ENCODE peak calls at places on chromosome X, in eight cellular contexts. T is IMR-90, M is cardiac muscle cell, X is left ventricle myocardium inferior, Y is mammary epithelial cell, A is dorsolateral prefrontal cortex, S is tibial nerve, J is bronchial epithelial cell. P is an unnamed sample.

GRCh38 chrX:153868576-153869472 is 17.1 kb downstream of the L1CAM start:
- DNase-seq in T (no peak), M (no peak), X (no peak), Y (no peak), A (no peak), S (no peak), J (no peak), P (no peak)

GRCh38 chrX:19709812-19710518 is 177.4 kb downstream of the SH3KBP1 start:
- DNase-seq in T (peak; percentile 93), M (peak; percentile 68), X (no peak), Y (peak; percentile 95), A (no peak), S (no peak), J (peak; percentile 90), P (peak; percentile 97)

GRCh38 chrX:20531667-20532066 is 265.0 kb upstream of the RPS6KA3 start:
- DNase-seq in T (peak; percentile 30), M (peak; percentile 17), X (no peak), Y (no peak), A (no peak), S (no peak), J (no peak), P (peak; percentile 40)

GRCh38 chrX:75746891-75747639 is 38.0 kb downstream of the MAGEE2 start:
- DNase-seq in T (no peak), M (peak; percentile 24), X (peak; percentile 42), Y (no peak), A (no peak), S (peak; percentile 7), J (no peak), P (peak; percentile 2)

GRCh38 chrX:55450259-55450658 is 1.7 kb upstream of the MAGEH1 start:
- DNase-seq in T (peak; percentile 12), M (peak; percentile 21), X (no peak), Y (no peak), A (no peak), S (no peak), J (no peak), P (peak; percentile 28)

GRCh38 chrX:110568396-110568795 is 209.7 kb downstream of the RTL9 start:
- DNase-seq in T (no peak), M (no peak), X (no peak), Y (no peak), A (no peak), S (no peak), J (no peak), P (no peak)

GRCh38 chrX:146278381-146278780 is 460.8 kb downstream of the SLITRK2 start:
- DNase-seq in T (no peak), M (no peak), X (no peak), Y (no peak), A (no peak), S (no peak), J (peak; percentile 0), P (no peak)

GRCh38 chrX:29257516-29257915 is 670.3 kb downstream of the IL1RAPL1 start:
- DNase-seq in T (peak; percentile 60), M (peak; percentile 70), X (no peak), Y (no peak), A (no peak), S (no peak), J (no peak), P (peak; percentile 47)

GRCh38 chrX:119194631-119195030 is 41.5 kb upstream of the PGRMC1 start:
- DNase-seq in T (no peak), M (peak; percentile 57), X (no peak), Y (no peak), A (no peak), S (no peak), J (no peak), P (peak; percentile 58)

GRCh38 chrX:46184749-46185148 is 360.5 kb downstream of the ZNF674 start:
- DNase-seq in T (no peak), M (no peak), X (no peak), Y (peak; percentile 87), A (no peak), S (no peak), J (peak; percentile 92), P (peak; percentile 49)

GRCh38 chrX:119899125-119899524 is 3.4 kb downstream of the AKAP14 start:
- DNase-seq in T (no peak), M (no peak), X (no peak), Y (no peak), A (no peak), S (no peak), J (peak; percentile 50), P (no peak)

GRCh38 chrX:13387656-13388421 is 68.0 kb upstream of the ATXN3L start:
- DNase-seq in T (peak; percentile 23), M (no peak), X (no peak), Y (peak; percentile 58), A (no peak), S (no peak), J (peak; percentile 69), P (peak; percentile 62)

GRCh38 chrX:132677233-132677716 is 188.4 kb upstream of the MBNL3 start:
- DNase-seq in T (no peak), M (no peak), X (no peak), Y (no peak), A (no peak), S (no peak), J (no peak), P (no peak)

GRCh38 chrX:132676102-132676501 is 187.3 kb upstream of the MBNL3 start:
- DNase-seq in T (no peak), M (no peak), X (no peak), Y (no peak), A (no peak), S (no peak), J (no peak), P (no peak)

GRCh38 chrX:132671229-132671641 is 182.4 kb upstream of the MBNL3 start:
- DNase-seq in T (peak; percentile 4), M (no peak), X (no peak), Y (no peak), A (no peak), S (no peak), J (peak; percentile 19), P (peak; percentile 18)

DNA sequence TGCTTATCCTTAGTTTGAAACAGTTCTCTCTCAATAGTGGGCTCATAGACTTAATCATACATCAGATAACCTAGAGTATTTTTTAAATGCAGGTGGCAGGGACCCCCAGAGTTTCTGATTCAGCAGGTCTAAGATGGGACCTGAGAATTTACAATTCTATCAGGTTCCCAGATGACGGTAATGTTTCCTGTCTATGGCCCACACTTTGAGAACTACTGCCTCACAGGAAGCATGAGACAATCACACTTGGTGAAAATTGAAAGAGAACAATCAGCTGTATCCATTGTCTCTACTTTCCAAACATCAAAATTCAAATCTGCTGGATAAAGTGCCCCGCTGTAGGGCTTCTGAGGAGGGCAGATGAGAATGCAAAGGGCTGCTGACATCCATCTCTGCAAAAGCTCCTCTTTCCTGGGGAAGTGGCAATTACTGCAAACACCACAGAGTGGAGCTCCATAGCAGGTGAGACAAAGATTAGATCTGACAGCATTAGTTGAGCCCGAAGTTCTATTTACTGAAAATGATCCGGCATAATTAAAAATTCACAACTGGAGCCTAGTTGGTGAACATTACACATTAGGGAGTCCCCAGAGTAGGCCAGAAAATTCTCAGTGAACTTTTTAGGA is 187.8 kb upstream of the MBNL3 start:
- DNase-seq in T (no peak), M (no peak), X (no peak), Y (no peak), A (no peak), S (no peak), J (peak; percentile 7), P (no peak)
- TF ChIP-seq CTCF in T (no peak), M (no peak), X (no peak), Y (no peak), A (no peak), S (no peak), J (peak; percentile 7), P (no peak)

GRCh38 chrX:72352786-72353185 is 47.1 kb upstream of the CITED1 start:
- DNase-seq in T (no peak), M (no peak), X (no peak), Y (no peak), A (no peak), S (no peak), J (no peak), P (no peak)

GRCh38 chrX:72360326-72360725 is 54.6 kb upstream of the CITED1 start:
- DNase-seq in T (no peak), M (no peak), X (no peak), Y (no peak), A (no peak), S (no peak), J (no peak), P (no peak)

DNA sequence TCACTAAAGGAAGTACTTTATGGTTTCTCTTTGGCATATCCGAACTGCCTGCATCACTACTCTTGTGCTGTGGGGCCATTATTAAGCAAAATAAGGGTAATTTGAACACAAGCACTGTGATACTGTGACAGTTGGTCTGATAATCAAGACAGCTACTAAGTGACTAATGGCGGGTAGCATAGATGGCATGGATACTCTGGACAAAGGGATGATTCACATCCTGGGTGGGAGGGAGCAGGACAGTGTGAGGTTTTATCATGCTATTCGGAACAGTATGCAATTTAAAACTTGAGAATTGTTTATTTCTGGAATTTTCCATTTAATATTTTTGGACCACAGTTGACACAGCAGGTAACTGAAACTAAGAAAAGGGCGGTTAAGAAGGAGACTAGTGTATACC is 52.6 kb upstream of the CITED1 start:
- DNase-seq in T (peak; percentile 33), M (peak; percentile 24), X (no peak), Y (peak; percentile 50), A (no peak), S (no peak), J (peak; percentile 41), P (peak; percentile 57)
- H3K4me3 ChIP-seq in T (no peak overlapping the region), M (no peak overlapping the region), X (no peak overlapping the region), Y (no peak overlapping the region), A (no peak overlapping the region), S (no peak overlapping the region), J (no peak overlapping the region), P (no peak overlapping the region)

DNA sequence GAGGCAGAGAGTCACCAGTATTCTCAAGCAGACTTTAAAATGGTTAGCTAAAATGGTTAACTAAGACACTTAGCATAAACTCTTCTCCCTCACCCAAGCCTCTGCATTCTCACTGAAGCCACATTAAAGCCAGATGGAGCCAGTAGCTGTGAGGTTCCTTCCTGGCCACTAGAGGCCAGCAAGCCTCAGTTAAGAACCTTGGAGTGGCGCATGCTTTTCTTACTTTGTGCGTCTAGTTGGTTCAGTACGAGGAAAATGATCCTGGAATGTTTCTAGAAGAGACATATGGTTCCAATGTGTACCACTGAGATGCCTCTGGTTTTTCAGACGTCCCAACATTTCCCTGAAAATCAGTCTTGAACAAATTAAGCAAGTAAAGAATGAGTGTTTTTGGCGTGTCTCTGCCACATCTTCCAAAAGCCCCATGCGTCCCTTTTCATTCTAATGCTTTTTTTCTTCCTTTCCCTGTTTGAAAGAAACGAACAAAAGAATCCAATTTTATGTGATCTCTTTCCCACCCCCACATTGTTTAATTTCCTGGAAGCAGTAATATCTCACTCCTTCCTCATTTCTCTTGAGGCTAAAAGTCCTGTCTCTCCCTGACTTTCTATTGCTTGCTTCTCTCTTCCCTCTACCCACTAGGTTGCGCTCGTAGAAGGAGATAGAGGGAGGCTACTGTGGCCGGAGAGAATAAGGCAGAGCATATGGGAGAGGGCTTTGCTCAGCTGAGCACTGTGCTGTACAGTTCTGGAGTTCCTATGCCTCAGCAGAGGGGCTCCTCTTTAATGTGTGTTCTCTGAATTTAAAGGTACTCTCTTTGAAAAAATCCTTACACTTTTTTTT is 82.9 kb upstream of the TAB3 start:
- DNase-seq in T (peak; percentile 45), M (peak; percentile 58), X (no peak), Y (peak; percentile 37), A (no peak), S (no peak), J (peak; percentile 19), P (peak; percentile 54)
- TF ChIP-seq CTCF in T (peak; percentile 61), M (peak; percentile 65), X (peak; percentile 69), Y (peak; percentile 78), A (peak; percentile 62), S (peak; percentile 68), J (peak; percentile 72), P (peak; percentile 68)

DNA sequence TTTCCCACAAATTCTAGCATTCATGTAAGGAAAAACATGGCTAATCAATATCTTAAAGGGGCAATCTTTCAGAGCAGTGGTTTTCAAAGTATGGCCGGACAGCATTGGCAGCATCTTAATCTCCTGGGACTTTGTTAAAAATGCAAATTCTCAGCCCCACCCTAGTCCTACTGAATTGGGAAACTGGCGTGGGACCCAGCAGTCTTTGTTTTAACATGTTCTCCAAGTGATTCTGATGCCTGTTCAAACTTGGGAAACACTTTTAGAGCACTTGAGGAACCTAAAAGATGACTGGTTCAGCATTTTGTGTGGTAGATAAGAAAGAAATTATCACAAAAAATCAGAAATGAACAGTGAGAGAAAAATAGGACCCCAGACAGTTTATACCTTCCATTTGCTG is 65.8 kb downstream of the ZFX start:
- DNase-seq in T (no peak), M (no peak), X (no peak), Y (peak; percentile 29), A (no peak), S (no peak), J (peak; percentile 75), P (no peak)
- H3K4me3 ChIP-seq in T (no peak overlapping the region), M (no peak overlapping the region), X (no peak overlapping the region), Y (no peak overlapping the region), A (no peak overlapping the region), S (no peak overlapping the region), J (no peak overlapping the region), P (no peak overlapping the region)

P was measured in fibroblast of mammary gland.